ENCODE peak calls at places on chromosomes 3 and 15, in nine cellular contexts. One of them, this sample, is unnamed.

GRCh38 chr15:83015361-83015760 is 3.9 kb upstream of the C15orf40 start:
- DNase-seq in Calu3: no peak
- DNase-seq in BJ: no peak
- DNase-seq in ovary: no peak
- DNase-seq in breast epithelium: no peak
- DNase-seq in PC-9: no peak
- DNase-seq in right lobe of liver: no peak
- DNase-seq in astrocyte of the spinal cord: no peak
- DNase-seq in cardiac fibroblast: no peak
- DNase-seq in this sample: no peak

GRCh38 chr3:5428607-5429516 is 241.4 kb downstream of the EDEM1 start:
- DNase-seq in Calu3: no peak
- DNase-seq in BJ: no peak
- DNase-seq in ovary: no peak
- DNase-seq in breast epithelium: no peak
- DNase-seq in PC-9: no peak
- DNase-seq in right lobe of liver: no peak
- DNase-seq in astrocyte of the spinal cord: peak; percentile 51
- DNase-seq in cardiac fibroblast: no peak
- DNase-seq in this sample: no peak

GRCh38 chr3:13275376-13276005 is 144.6 kb downstream of the NUP210 start:
- DNase-seq in Calu3: no peak
- DNase-seq in BJ: no peak
- DNase-seq in ovary: no peak
- DNase-seq in breast epithelium: no peak
- DNase-seq in PC-9: no peak
- DNase-seq in right lobe of liver: no peak
- DNase-seq in astrocyte of the spinal cord: no peak
- DNase-seq in cardiac fibroblast: no peak
- DNase-seq in this sample: no peak

GRCh38 chr15:59018833-59019232 is 31.4 kb downstream of the RNF111 start:
- DNase-seq in Calu3: no peak
- DNase-seq in BJ: no peak
- DNase-seq in ovary: no peak
- DNase-seq in breast epithelium: no peak
- DNase-seq in PC-9: no peak
- DNase-seq in right lobe of liver: no peak
- DNase-seq in astrocyte of the spinal cord: no peak
- DNase-seq in cardiac fibroblast: no peak
- DNase-seq in this sample: no peak

GRCh38 chr3:88005066-88005465 is 53.7 kb downstream of the CGGBP1 start:
- DNase-seq in Calu3: no peak
- DNase-seq in BJ: peak; percentile 1
- DNase-seq in ovary: no peak
- DNase-seq in breast epithelium: no peak
- DNase-seq in PC-9: no peak
- DNase-seq in right lobe of liver: no peak
- DNase-seq in astrocyte of the spinal cord: peak; percentile 35
- DNase-seq in cardiac fibroblast: peak; percentile 62
- DNase-seq in this sample: no peak

GRCh38 chr3:100796556-100796955 is 87.3 kb downstream of the TFG start:
- DNase-seq in Calu3: no peak
- DNase-seq in BJ: no peak
- DNase-seq in ovary: no peak
- DNase-seq in breast epithelium: no peak
- DNase-seq in PC-9: no peak
- DNase-seq in right lobe of liver: no peak
- DNase-seq in astrocyte of the spinal cord: peak; percentile 53
- DNase-seq in cardiac fibroblast: peak; percentile 44
- DNase-seq in this sample: no peak

GRCh38 chr3:110069641-110070538 is 732.5 kb upstream of the DPPA4 start:
- DNase-seq in Calu3: no peak
- DNase-seq in BJ: no peak
- DNase-seq in ovary: peak; percentile 22
- DNase-seq in breast epithelium: no peak
- DNase-seq in PC-9: no peak
- DNase-seq in right lobe of liver: no peak
- DNase-seq in astrocyte of the spinal cord: peak; percentile 80
- DNase-seq in cardiac fibroblast: peak; percentile 60
- DNase-seq in this sample: peak; percentile 17

GRCh38 chr3:63662500-63662899 is 10.0 kb downstream of the SNTN start:
- DNase-seq in Calu3: peak; percentile 35
- DNase-seq in BJ: no peak
- DNase-seq in ovary: no peak
- DNase-seq in breast epithelium: no peak
- DNase-seq in PC-9: no peak
- DNase-seq in right lobe of liver: no peak
- DNase-seq in astrocyte of the spinal cord: no peak
- DNase-seq in cardiac fibroblast: peak; percentile 44
- DNase-seq in this sample: no peak

GRCh38 chr15:34708422-34708821 is 46.4 kb downstream of the GJD2 start:
- DNase-seq in Calu3: no peak
- DNase-seq in BJ: no peak
- DNase-seq in ovary: no peak
- DNase-seq in breast epithelium: no peak
- DNase-seq in PC-9: no peak
- DNase-seq in right lobe of liver: no peak
- DNase-seq in astrocyte of the spinal cord: peak; percentile 53
- DNase-seq in cardiac fibroblast: peak; percentile 68
- DNase-seq in this sample: no peak

GRCh38 chr3:140292684-140293083 is 357.7 kb downstream of the CLSTN2 start:
- DNase-seq in Calu3: no peak
- DNase-seq in BJ: peak; percentile 76
- DNase-seq in ovary: peak; percentile 58
- DNase-seq in breast epithelium: no peak
- DNase-seq in PC-9: no peak
- DNase-seq in right lobe of liver: no peak
- DNase-seq in astrocyte of the spinal cord: peak; percentile 85
- DNase-seq in cardiac fibroblast: peak; percentile 83
- DNase-seq in this sample: no peak

GRCh38 chr3:172142074-172143059 is 103.0 kb downstream of the FNDC3B start:
- DNase-seq in Calu3: peak; percentile 43
- DNase-seq in BJ: peak; percentile 71
- DNase-seq in ovary: no peak
- DNase-seq in breast epithelium: no peak
- DNase-seq in PC-9: no peak
- DNase-seq in right lobe of liver: no peak
- DNase-seq in astrocyte of the spinal cord: peak; percentile 92
- DNase-seq in cardiac fibroblast: peak; percentile 94
- DNase-seq in this sample: no peak

GRCh38 chr3:20809356-20809755 is 623.4 kb upstream of the SGO1 start:
- DNase-seq in Calu3: no peak
- DNase-seq in BJ: no peak
- DNase-seq in ovary: no peak
- DNase-seq in breast epithelium: no peak
- DNase-seq in PC-9: no peak
- DNase-seq in right lobe of liver: no peak
- DNase-seq in astrocyte of the spinal cord: no peak
- DNase-seq in cardiac fibroblast: no peak
- DNase-seq in this sample: no peak

GRCh38 chr3:172461530-172462138 is 13.4 kb upstream of the GHSR start:
- DNase-seq in Calu3: no peak
- DNase-seq in BJ: no peak
- DNase-seq in ovary: no peak
- DNase-seq in breast epithelium: no peak
- DNase-seq in PC-9: no peak
- DNase-seq in right lobe of liver: no peak
- DNase-seq in astrocyte of the spinal cord: peak; percentile 28
- DNase-seq in cardiac fibroblast: peak; percentile 59
- DNase-seq in this sample: no peak

GRCh38 chr15:97652041-97652440 is 308.5 kb upstream of the ARRDC4 start:
- DNase-seq in Calu3: no peak
- DNase-seq in BJ: no peak
- DNase-seq in ovary: no peak
- DNase-seq in breast epithelium: no peak
- DNase-seq in PC-9: no peak
- DNase-seq in right lobe of liver: no peak
- DNase-seq in astrocyte of the spinal cord: no peak
- DNase-seq in cardiac fibroblast: no peak
- DNase-seq in this sample: no peak

DNA sequence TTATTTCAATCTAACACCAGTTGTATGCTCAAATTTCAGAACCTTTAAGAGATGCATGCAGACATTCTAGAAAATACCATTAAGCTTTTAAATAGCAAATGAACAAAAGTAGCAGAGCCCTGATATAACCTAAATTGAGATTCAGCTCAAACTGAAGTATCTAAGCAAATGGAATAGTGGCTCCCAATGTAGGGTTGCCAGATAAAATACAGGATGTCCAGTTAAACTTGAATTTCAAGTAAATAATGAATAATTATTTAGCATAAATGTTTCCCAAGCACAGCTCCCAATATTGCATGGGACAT is 171.1 kb upstream of the ATP11B start:
- DNase-seq in Calu3: no peak
- DNase-seq in BJ: no peak
- DNase-seq in ovary: no peak
- DNase-seq in breast epithelium: no peak
- DNase-seq in PC-9: no peak
- DNase-seq in right lobe of liver: no peak
- DNase-seq in astrocyte of the spinal cord: no peak
- DNase-seq in cardiac fibroblast: no peak
- DNase-seq in this sample: no peak
- TF ChIP-seq CTCF in Calu3: no peak
- TF ChIP-seq CTCF in BJ: no peak
- TF ChIP-seq CTCF in ovary: no peak
- TF ChIP-seq CTCF in breast epithelium: no peak
- TF ChIP-seq CTCF in PC-9: no peak
- TF ChIP-seq CTCF in right lobe of liver: no peak
- TF ChIP-seq CTCF in astrocyte of the spinal cord: no peak
- TF ChIP-seq CTCF in cardiac fibroblast: no peak
- TF ChIP-seq CTCF in this sample: peak; percentile 1

DNA sequence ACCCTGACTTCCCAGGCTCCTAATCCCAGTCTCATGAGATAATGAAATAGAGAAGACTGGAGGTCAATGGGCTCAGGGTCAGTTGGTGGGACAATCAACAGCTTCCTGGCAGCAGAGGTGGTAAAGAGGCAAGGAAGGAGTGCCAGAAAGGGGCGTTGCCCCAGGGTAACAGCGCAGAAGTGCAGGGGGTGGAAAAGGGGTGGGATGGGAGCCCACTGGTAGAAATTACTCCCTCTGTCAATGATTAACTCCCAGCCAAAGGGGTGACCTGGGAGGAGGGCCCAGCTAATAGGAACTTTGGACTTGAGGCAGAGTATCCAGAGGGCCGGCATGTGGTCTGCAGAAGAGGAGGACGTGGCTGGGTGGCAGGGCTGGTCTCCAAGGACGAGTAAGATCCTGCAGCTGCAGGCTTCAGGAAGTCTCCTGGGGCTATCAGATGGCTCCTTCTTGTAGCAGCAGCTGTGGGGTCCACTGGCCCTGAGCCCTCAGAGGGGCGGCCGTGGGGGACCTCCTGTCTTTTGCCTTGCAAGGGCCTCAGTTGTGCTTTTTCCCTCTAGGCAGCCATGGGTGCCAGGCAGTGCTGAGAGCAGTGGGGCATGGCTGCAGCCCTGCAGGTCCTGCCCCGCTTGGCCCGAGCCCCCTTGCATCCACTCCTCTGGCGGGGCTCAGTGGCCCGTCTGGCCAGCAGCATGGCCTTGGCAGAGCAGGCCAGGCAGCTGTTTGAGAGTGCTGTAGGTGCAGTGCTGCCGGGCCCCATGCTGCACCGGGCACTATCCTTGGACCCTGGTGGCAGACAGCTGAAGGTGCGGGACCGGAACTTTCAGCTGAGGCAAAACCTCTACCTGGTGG is 2.3 kb downstream of the GLYCTK start:
- DNase-seq in Calu3: peak; percentile 47
- DNase-seq in BJ: no peak
- DNase-seq in ovary: no peak
- DNase-seq in breast epithelium: no peak
- DNase-seq in PC-9: no peak
- DNase-seq in right lobe of liver: peak; percentile 96
- DNase-seq in astrocyte of the spinal cord: no peak
- DNase-seq in cardiac fibroblast: no peak
- DNase-seq in this sample: peak; percentile 64
- TF ChIP-seq CTCF in Calu3: peak; percentile 19
- TF ChIP-seq CTCF in BJ: no peak
- TF ChIP-seq CTCF in ovary: no peak
- TF ChIP-seq CTCF in breast epithelium: no peak
- TF ChIP-seq CTCF in PC-9: no peak
- TF ChIP-seq CTCF in right lobe of liver: no peak
- TF ChIP-seq CTCF in astrocyte of the spinal cord: no peak
- TF ChIP-seq CTCF in cardiac fibroblast: peak; percentile 5
- TF ChIP-seq CTCF in this sample: no peak

DNA sequence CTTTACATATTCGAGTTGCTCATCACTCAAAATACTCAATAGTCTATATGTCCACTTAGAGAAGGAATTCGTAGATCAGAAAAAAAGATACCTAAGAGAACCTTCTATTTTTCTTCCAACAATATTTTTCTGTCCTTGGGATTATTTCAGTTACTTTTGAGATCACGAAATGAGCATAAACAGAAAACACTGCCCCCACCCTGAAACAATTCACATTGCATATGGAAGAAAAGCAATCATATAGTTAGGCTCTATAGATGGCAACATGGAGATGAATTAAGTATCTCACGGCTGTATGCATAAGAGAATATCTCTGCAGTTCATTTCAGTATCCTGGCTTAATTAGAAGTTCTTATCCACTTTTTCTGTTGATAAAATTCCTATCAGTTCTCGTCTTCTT is 391.1 kb downstream of the FGF12 start:
- DNase-seq in Calu3: no peak
- DNase-seq in BJ: no peak
- DNase-seq in ovary: no peak
- DNase-seq in breast epithelium: no peak
- DNase-seq in PC-9: no peak
- DNase-seq in right lobe of liver: no peak
- DNase-seq in astrocyte of the spinal cord: no peak
- DNase-seq in cardiac fibroblast: no peak
- DNase-seq in this sample: no peak
- TF ChIP-seq CTCF in Calu3: no peak
- TF ChIP-seq CTCF in BJ: no peak
- TF ChIP-seq CTCF in ovary: no peak
- TF ChIP-seq CTCF in breast epithelium: no peak
- TF ChIP-seq CTCF in PC-9: no peak
- TF ChIP-seq CTCF in right lobe of liver: no peak
- TF ChIP-seq CTCF in astrocyte of the spinal cord: no peak
- TF ChIP-seq CTCF in cardiac fibroblast: no peak
- TF ChIP-seq CTCF in this sample: no peak

GRCh38 chr3:162517110-162517509 is 1020.5 kb downstream of the OTOL1 start:
- DNase-seq in Calu3: no peak
- DNase-seq in BJ: no peak
- DNase-seq in ovary: no peak
- DNase-seq in breast epithelium: no peak
- DNase-seq in PC-9: no peak
- DNase-seq in right lobe of liver: no peak
- DNase-seq in astrocyte of the spinal cord: no peak
- DNase-seq in cardiac fibroblast: peak; percentile 3
- DNase-seq in this sample: no peak
- TF ChIP-seq CTCF in Calu3: no peak
- TF ChIP-seq CTCF in BJ: no peak
- TF ChIP-seq CTCF in ovary: no peak
- TF ChIP-seq CTCF in breast epithelium: no peak
- TF ChIP-seq CTCF in PC-9: no peak
- TF ChIP-seq CTCF in right lobe of liver: no peak
- TF ChIP-seq CTCF in astrocyte of the spinal cord: no peak
- TF ChIP-seq CTCF in cardiac fibroblast: no peak
- TF ChIP-seq CTCF in this sample: no peak